ENCODE peak calls at places on chromosomes 7 and 10, in seven cellular contexts. H, J, G, C, K, R and M are unnamed samples. For H3K4me1, the result is how much of the 10 kb centered on the place peaks cover.

GRCh38 chr10:48574322-48574796 is 30.5 kb downstream of the ARHGAP22 start:
- DNase-seq in H (no peak), J (no peak), G (no peak), C (no peak), K (no peak), R (no peak), M (no peak)

GRCh38 chr7:82697897-82698296 is 254.3 kb upstream of the CACNA2D1 start:
- DNase-seq in H (no peak), J (no peak), G (peak), C (no peak), K (peak), R (no peak), M (no peak)

GRCh38 chr7:86814980-86815379 is 171.3 kb downstream of the GRM3 start:
- DNase-seq in H (peak), J (no peak), G (no peak), C (no peak), K (peak), R (no peak), M (no peak)

GRCh38 chr7:69922011-69922803 is 323.9 kb downstream of the AUTS2 start:
- DNase-seq in H (no peak), J (no peak), G (no peak), C (no peak), K (no peak), R (no peak), M (no peak)

GRCh38 chr10:117723343-117723742 is 180.8 kb downstream of the EMX2 start:
- DNase-seq in H (no peak), J (no peak), G (no peak), C (no peak), K (peak), R (no peak), M (no peak)

GRCh38 chr10:78869508-78870439 is 199.0 kb upstream of the ZMIZ1 start:
- DNase-seq in H (no peak), J (no peak), G (no peak), C (no peak), K (no peak), R (no peak), M (no peak)

GRCh38 chr7:113790025-113790424 is 128.8 kb downstream of the PPP1R3A start:
- DNase-seq in H (no peak), J (peak), G (no peak), C (no peak), K (no peak), R (no peak), M (no peak)

GRCh38 chr7:86733783-86734182 is 90.1 kb downstream of the GRM3 start:
- DNase-seq in H (no peak), J (no peak), G (peak), C (no peak), K (peak), R (no peak), M (peak)

GRCh38 chr7:117019786-117020604 is 66.7 kb downstream of the ST7 start:
- DNase-seq in H (peak), J (peak), G (peak), C (peak), K (peak), R (peak), M (peak)

GRCh38 chr10:43965918-43966570 is 317.4 kb upstream of the ZNF32 start:
- DNase-seq in H (no peak), J (no peak), G (peak), C (peak), K (no peak), R (no peak), M (no peak)

GRCh38 chr10:132665946-132666732 is 119.8 kb downstream of the NKX6-2 start:
- DNase-seq in H (no peak), J (no peak), G (peak), C (no peak), K (peak), R (peak), M (peak)

GRCh38 chr7:135238112-135238744 is 4.6 kb downstream of the STRA8 start:
- DNase-seq in H (peak), J (no peak), G (no peak), C (no peak), K (no peak), R (no peak), M (no peak)

GRCh38 chr7:101921061-101921460 is 103.6 kb downstream of the CUX1 start:
- DNase-seq in H (no peak), J (no peak), G (no peak), C (no peak), K (no peak), R (peak), M (no peak)

GRCh38 chr7:19249281-19249680 is 104.1 kb upstream of the FERD3L start:
- DNase-seq in H (no peak), J (no peak), G (peak), C (no peak), K (peak), R (no peak), M (no peak)

GRCh38 chr10:74328388-74328787 is 177.4 kb downstream of the ADK start:
- DNase-seq in H (no peak), J (no peak), G (peak), C (no peak), K (no peak), R (no peak), M (no peak)

GRCh38 chr7:127584648-127585043 is 750 bp downstream of the GCC1 start:
- DNase-seq in H (no peak), J (no peak), G (no peak), C (no peak), K (no peak), R (no peak), M (no peak)

GRCh38 chr7:127587663-127588018 is 570 bp upstream of the ARF5 start:
- DNase-seq in H (no peak), J (peak), G (no peak), C (no peak), K (peak), R (peak), M (no peak)

GRCh38 chr7:127588019-127588696 is at the start of gene ARF5:
- DNase-seq in H (peak), J (peak), G (peak), C (peak), K (peak), R (peak), M (peak)

GRCh38 chr7:127586346-127586745 is 950 bp upstream of the GCC1 start:
- DNase-seq in H (no peak), J (no peak), G (no peak), C (no peak), K (no peak), R (no peak), M (peak)

GRCh38 chr7:127585044-127585953 is at the start of gene GCC1:
- DNase-seq in H (peak), J (peak), G (peak), C (peak), K (peak), R (peak), M (peak)
- H3K4me1 ChIP-seq in H (under half), J (half or more), G (under half), C (under half), K (under half), R (under half), M (under half)

DNA sequence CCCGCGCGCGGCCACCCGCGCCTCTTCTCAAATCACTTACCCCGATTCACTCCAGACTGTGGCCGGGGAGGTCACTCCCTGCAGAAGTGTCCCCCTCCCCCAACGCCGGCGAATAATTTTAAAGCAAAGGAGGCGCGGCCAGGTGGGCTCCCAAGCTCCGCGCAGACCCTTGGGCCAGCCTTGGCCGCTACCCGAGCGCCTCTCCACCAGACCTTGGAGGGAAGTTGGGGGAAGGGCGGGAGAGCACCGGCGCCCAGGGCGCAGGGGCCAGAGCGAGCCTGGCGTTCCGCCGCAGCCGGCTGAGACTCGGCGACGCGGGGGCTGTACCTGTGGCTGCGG is 270 bp downstream of the MKX start:
- DNase-seq in H (no peak), J (no peak), G (no peak), C (no peak), K (no peak), R (peak), M (peak)
- H3K4me3 ChIP-seq in H (no peak), J (peak), G (peak), C (peak), K (peak), R (peak), M (peak)

GRCh38 chr7:130973637-130974036 is 239.6 kb upstream of the KLF14 start:
- DNase-seq in H (no peak), J (no peak), G (no peak), C (no peak), K (no peak), R (no peak), M (no peak)
- H3K4me1 ChIP-seq in H (under half), J (under half), G (under half), C (under half), K (under half), R (under half), M (under half)

GRCh38 chr7:99380032-99380822 is 5.7 kb downstream of the ARPC1B start:
- DNase-seq in H (no peak), J (peak), G (no peak), C (no peak), K (peak), R (no peak), M (peak)
- H3K4me3 ChIP-seq in H (no peak), J (peak), G (no peak), C (peak), K (peak), R (no peak), M (peak)

GRCh38 chr10:95547791-95548435 is 13.3 kb downstream of the SORBS1 start:
- DNase-seq in H (no peak), J (no peak), G (no peak), C (peak), K (no peak), R (no peak), M (no peak)
- H3K4me1 ChIP-seq in H (under half), J (half or more), G (under half), C (under half), K (under half), R (under half), M (under half)

DNA sequence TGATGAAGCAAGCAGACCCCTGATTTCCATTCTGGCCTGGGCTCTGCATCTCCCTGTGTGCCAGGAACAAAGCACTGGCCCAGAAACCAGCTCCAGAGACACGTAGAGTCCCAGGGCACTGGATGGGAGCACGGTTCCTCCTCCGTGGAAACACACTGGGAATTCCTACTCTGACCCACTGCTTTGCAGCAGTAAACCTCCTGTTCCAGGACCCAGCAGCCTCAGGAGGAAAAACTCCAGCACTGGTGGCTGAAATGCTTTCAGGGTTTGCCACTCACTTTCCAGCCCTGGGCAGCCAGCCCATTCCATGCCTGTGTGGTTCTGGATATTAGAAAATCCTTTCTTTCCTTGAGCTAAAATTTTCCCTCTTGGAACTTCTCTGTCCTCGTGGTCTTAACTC is 58.1 kb downstream of the FAM171A1 start:
- DNase-seq in H (no peak), J (no peak), G (no peak), C (no peak), K (no peak), R (no peak), M (no peak)
- H3K4me3 ChIP-seq in H (no peak), J (no peak), G (no peak), C (no peak), K (no peak), R (no peak), M (no peak)

GRCh38 chr10:96758423-96758822 is 38.1 kb upstream of the PIK3AP1 start:
- DNase-seq in H (no peak), J (no peak), G (no peak), C (no peak), K (no peak), R (no peak), M (no peak)
- H3K4me1 ChIP-seq in H (under half), J (under half), G (under half), C (under half), K (under half), R (under half), M (under half)

GRCh38 chr10:69449841-69450240 is 1.4 kb upstream of the TSPAN15 start:
- DNase-seq in H (peak), J (peak), G (no peak), C (no peak), K (peak), R (no peak), M (no peak)
- H3K4me3 ChIP-seq in H (no peak), J (no peak), G (no peak), C (no peak), K (no peak), R (no peak), M (no peak)